ENCODE peak calls at places on chromosomes 3 and 15, in five cellular contexts. One of them, this sample, is unnamed.

GRCh38 chr3:155753038-155753647 is 8.3 kb upstream of the PLCH1 start:
- DNase-seq in GM13976: no peak
- DNase-seq in hepatocyte: peak
- DNase-seq in left ventricle myocardium inferior: no peak
- DNase-seq in cardiac fibroblast: peak
- DNase-seq in this sample: no peak

GRCh38 chr15:100928632-100929280 is 9.6 kb downstream of the LRRK1 start:
- DNase-seq in GM13976: no peak
- DNase-seq in left ventricle myocardium inferior: no peak
- DNase-seq in hepatocyte: no peak
- DNase-seq in cardiac fibroblast: no peak
- DNase-seq in this sample: no peak

GRCh38 chr3:59791774-59792308 is 742.0 kb upstream of the CFAP20DC start:
- DNase-seq in cardiac fibroblast: no peak
- DNase-seq in GM13976: no peak
- DNase-seq in hepatocyte: no peak
- DNase-seq in left ventricle myocardium inferior: no peak
- DNase-seq in this sample: no peak

GRCh38 chr3:47007001-47007400 is 27.5 kb downstream of the NBEAL2 start:
- DNase-seq in cardiac fibroblast: no peak
- DNase-seq in hepatocyte: no peak
- DNase-seq in GM13976: no peak
- DNase-seq in left ventricle myocardium inferior: no peak
- DNase-seq in this sample: no peak

GRCh38 chr3:17740703-17741102 is 1.7 kb downstream of the TBC1D5 start:
- DNase-seq in cardiac fibroblast: peak
- DNase-seq in hepatocyte: peak
- DNase-seq in GM13976: no peak
- DNase-seq in left ventricle myocardium inferior: no peak
- DNase-seq in this sample: no peak

GRCh38 chr15:62539236-62539635 is 374.2 kb upstream of the C2CD4B start:
- DNase-seq in left ventricle myocardium inferior: no peak
- DNase-seq in GM13976: no peak
- DNase-seq in hepatocyte: no peak
- DNase-seq in cardiac fibroblast: no peak
- DNase-seq in this sample: no peak

GRCh38 chr15:44289352-44289790 is 852 bp downstream of the GOLM2 start:
- DNase-seq in cardiac fibroblast: peak
- DNase-seq in hepatocyte: peak
- DNase-seq in left ventricle myocardium inferior: no peak
- DNase-seq in GM13976: no peak
- DNase-seq in this sample: peak

GRCh38 chr3:150216041-150216811 is 191.9 kb upstream of the TSC22D2 start:
- DNase-seq in GM13976: no peak
- DNase-seq in hepatocyte: peak
- DNase-seq in left ventricle myocardium inferior: peak
- DNase-seq in cardiac fibroblast: no peak
- DNase-seq in this sample: no peak

GRCh38 chr15:65414841-65415621 is 7.7 kb downstream of the IGDCC4 start:
- DNase-seq in cardiac fibroblast: no peak
- DNase-seq in hepatocyte: peak
- DNase-seq in left ventricle myocardium inferior: peak
- DNase-seq in GM13976: no peak
- DNase-seq in this sample: no peak

GRCh38 chr3:52525666-52526065 is 8.0 kb downstream of the NT5DC2 start:
- DNase-seq in hepatocyte: no peak
- DNase-seq in GM13976: no peak
- DNase-seq in cardiac fibroblast: no peak
- DNase-seq in left ventricle myocardium inferior: no peak
- DNase-seq in this sample: no peak
- TF ChIP-seq CTCF in hepatocyte: no peak
- TF ChIP-seq CTCF in GM13976: no peak
- TF ChIP-seq CTCF in cardiac fibroblast: no peak
- TF ChIP-seq CTCF in left ventricle myocardium inferior: no peak
- TF ChIP-seq CTCF in this sample: no peak

GRCh38 chr3:58531956-58532355 is 5.0 kb downstream of the ACOX2 start:
- DNase-seq in hepatocyte: no peak
- DNase-seq in cardiac fibroblast: peak
- DNase-seq in GM13976: peak
- DNase-seq in left ventricle myocardium inferior: no peak
- DNase-seq in this sample: no peak

GRCh38 chr3:58534592-58535494 is 2.1 kb downstream of the ACOX2 start:
- DNase-seq in left ventricle myocardium inferior: no peak
- DNase-seq in cardiac fibroblast: no peak
- DNase-seq in GM13976: no peak
- DNase-seq in hepatocyte: no peak
- DNase-seq in this sample: no peak

GRCh38 chr3:58531555-58531954 is 5.4 kb downstream of the ACOX2 start:
- DNase-seq in hepatocyte: no peak
- DNase-seq in GM13976: peak
- DNase-seq in left ventricle myocardium inferior: no peak
- DNase-seq in cardiac fibroblast: no peak
- DNase-seq in this sample: no peak

GRCh38 chr3:58530354-58530865 is 6.6 kb downstream of the ACOX2 start:
- DNase-seq in cardiac fibroblast: no peak
- DNase-seq in GM13976: peak
- DNase-seq in hepatocyte: no peak
- DNase-seq in left ventricle myocardium inferior: no peak
- DNase-seq in this sample: no peak

GRCh38 chr3:58532794-58533220 is 4.2 kb downstream of the ACOX2 start:
- DNase-seq in cardiac fibroblast: peak
- DNase-seq in left ventricle myocardium inferior: peak
- DNase-seq in GM13976: peak
- DNase-seq in hepatocyte: peak
- DNase-seq in this sample: peak
- TF ChIP-seq CTCF in cardiac fibroblast: peak
- TF ChIP-seq CTCF in left ventricle myocardium inferior: peak
- TF ChIP-seq CTCF in GM13976: peak
- TF ChIP-seq CTCF in hepatocyte: peak
- TF ChIP-seq CTCF in this sample: peak

GRCh38 chr3:99626415-99626788 is 12.0 kb upstream of the COL8A1 start:
- DNase-seq in GM13976: peak
- DNase-seq in left ventricle myocardium inferior: no peak
- DNase-seq in hepatocyte: no peak
- DNase-seq in cardiac fibroblast: no peak
- DNase-seq in this sample: no peak

GRCh38 chr3:99624536-99625236 is 13.7 kb upstream of the COL8A1 start:
- DNase-seq in GM13976: no peak
- DNase-seq in cardiac fibroblast: no peak
- DNase-seq in hepatocyte: no peak
- DNase-seq in left ventricle myocardium inferior: no peak
- DNase-seq in this sample: no peak

GRCh38 chr3:99625237-99625622 is 13.2 kb upstream of the COL8A1 start:
- DNase-seq in cardiac fibroblast: no peak
- DNase-seq in hepatocyte: no peak
- DNase-seq in GM13976: no peak
- DNase-seq in left ventricle myocardium inferior: no peak
- DNase-seq in this sample: no peak

GRCh38 chr3:99625643-99626414 is 12.6 kb upstream of the COL8A1 start:
- DNase-seq in hepatocyte: no peak
- DNase-seq in left ventricle myocardium inferior: no peak
- DNase-seq in GM13976: no peak
- DNase-seq in cardiac fibroblast: peak
- DNase-seq in this sample: no peak

GRCh38 chr3:99627062-99627826 is 11.2 kb upstream of the COL8A1 start:
- DNase-seq in hepatocyte: no peak
- DNase-seq in left ventricle myocardium inferior: no peak
- DNase-seq in GM13976: no peak
- DNase-seq in cardiac fibroblast: peak
- DNase-seq in this sample: peak
- TF ChIP-seq CTCF in hepatocyte: no peak
- TF ChIP-seq CTCF in left ventricle myocardium inferior: no peak
- TF ChIP-seq CTCF in GM13976: no peak
- TF ChIP-seq CTCF in cardiac fibroblast: peak
- TF ChIP-seq CTCF in this sample: no peak

GRCh38 chr3:126391631-126392030 is 3.1 kb upstream of the CFAP100 start:
- DNase-seq in hepatocyte: no peak
- DNase-seq in GM13976: no peak
- DNase-seq in cardiac fibroblast: no peak
- DNase-seq in left ventricle myocardium inferior: no peak
- DNase-seq in this sample: no peak

GRCh38 chr3:126389792-126390142 is 4.9 kb upstream of the CFAP100 start:
- DNase-seq in GM13976: no peak
- DNase-seq in cardiac fibroblast: no peak
- DNase-seq in left ventricle myocardium inferior: no peak
- DNase-seq in hepatocyte: no peak
- DNase-seq in this sample: no peak

GRCh38 chr3:126390201-126390600 is 4.5 kb upstream of the CFAP100 start:
- DNase-seq in left ventricle myocardium inferior: no peak
- DNase-seq in cardiac fibroblast: no peak
- DNase-seq in hepatocyte: no peak
- DNase-seq in GM13976: no peak
- DNase-seq in this sample: no peak

GRCh38 chr3:126390751-126391150 is 4.0 kb upstream of the CFAP100 start:
- DNase-seq in hepatocyte: no peak
- DNase-seq in cardiac fibroblast: no peak
- DNase-seq in left ventricle myocardium inferior: no peak
- DNase-seq in GM13976: no peak
- DNase-seq in this sample: no peak

GRCh38 chr3:126389112-126389791 is 5.5 kb upstream of the CFAP100 start:
- DNase-seq in hepatocyte: peak
- DNase-seq in cardiac fibroblast: peak
- DNase-seq in left ventricle myocardium inferior: peak
- DNase-seq in GM13976: peak
- DNase-seq in this sample: peak
- TF ChIP-seq CTCF in hepatocyte: peak
- TF ChIP-seq CTCF in cardiac fibroblast: peak
- TF ChIP-seq CTCF in left ventricle myocardium inferior: peak
- TF ChIP-seq CTCF in GM13976: peak
- TF ChIP-seq CTCF in this sample: peak

DNA sequence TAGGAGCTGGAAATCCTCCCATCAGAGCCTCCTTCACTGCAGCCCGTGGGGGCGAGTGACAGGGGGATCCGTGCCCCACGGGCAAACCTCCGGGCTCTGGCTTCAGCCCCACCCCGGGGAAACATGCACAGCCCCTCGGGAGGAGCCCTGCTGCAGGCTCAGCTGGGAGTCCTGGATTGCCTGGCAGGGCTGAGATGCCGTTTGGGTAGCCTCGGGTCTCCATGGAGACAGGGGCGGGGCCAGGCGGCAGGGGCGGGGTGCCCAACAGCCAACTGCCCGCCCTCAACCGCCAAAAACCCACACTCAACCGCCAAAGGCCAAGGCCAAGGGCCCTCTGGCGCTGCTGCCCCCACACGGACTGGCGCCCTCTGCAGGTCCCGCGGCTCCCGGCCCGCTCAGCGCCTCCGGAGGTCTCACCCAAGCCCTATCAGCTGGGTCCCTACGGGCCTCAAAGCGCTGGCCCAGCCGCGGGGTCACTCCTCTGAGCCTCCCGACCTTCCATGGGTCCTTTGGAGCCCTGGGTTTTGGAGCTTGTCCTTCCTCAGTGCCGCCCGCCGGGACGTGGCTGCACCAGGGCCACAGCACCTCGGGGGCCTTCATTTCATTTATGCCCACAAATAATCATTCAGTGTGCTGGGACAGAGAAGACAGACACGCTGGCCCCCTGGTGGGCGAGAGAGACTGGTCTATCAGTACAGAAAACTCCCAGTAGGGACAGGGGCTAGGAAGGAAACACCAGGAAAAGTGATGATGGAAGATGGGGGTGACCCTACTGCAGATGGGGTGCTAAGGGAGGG is 33.5 kb upstream of the ACAD9 start:
- DNase-seq in hepatocyte: peak
- DNase-seq in cardiac fibroblast: peak
- DNase-seq in left ventricle myocardium inferior: peak
- DNase-seq in GM13976: peak
- DNase-seq in this sample: peak
- TF ChIP-seq CTCF in hepatocyte: peak
- TF ChIP-seq CTCF in cardiac fibroblast: peak
- TF ChIP-seq CTCF in left ventricle myocardium inferior: peak
- TF ChIP-seq CTCF in GM13976: peak
- TF ChIP-seq CTCF in this sample: peak

GRCh38 chr3:74564560-74564959 is 49.9 kb downstream of the CNTN3 start:
- DNase-seq in left ventricle myocardium inferior: no peak
- DNase-seq in hepatocyte: no peak
- DNase-seq in GM13976: no peak
- DNase-seq in cardiac fibroblast: peak
- DNase-seq in this sample: no peak
- TF ChIP-seq CTCF in left ventricle myocardium inferior: no peak
- TF ChIP-seq CTCF in hepatocyte: no peak
- TF ChIP-seq CTCF in GM13976: no peak
- TF ChIP-seq CTCF in cardiac fibroblast: no peak
- TF ChIP-seq CTCF in this sample: no peak

DNA sequence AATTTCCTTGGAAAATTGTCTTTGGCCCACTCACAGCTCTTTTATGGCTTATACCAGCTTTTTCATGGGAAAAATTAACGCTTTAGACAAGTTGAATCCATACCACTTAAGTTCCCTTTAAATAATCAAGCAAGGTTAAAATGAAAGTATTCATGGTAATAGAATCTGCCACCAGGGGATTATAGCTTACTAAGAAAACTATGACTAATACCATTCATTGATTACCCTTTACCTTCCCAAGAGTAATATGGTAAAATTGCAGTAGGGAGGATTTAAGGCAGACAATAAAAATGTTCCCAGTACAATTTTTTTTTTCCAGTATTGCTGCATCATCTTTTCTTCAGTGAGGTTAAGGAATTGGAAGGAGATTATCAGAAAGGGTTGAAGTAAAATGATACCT is 641.1 kb upstream of the NAALADL2 start:
- DNase-seq in cardiac fibroblast: peak
- DNase-seq in hepatocyte: no peak
- DNase-seq in GM13976: no peak
- DNase-seq in left ventricle myocardium inferior: no peak
- DNase-seq in this sample: no peak
- TF ChIP-seq CTCF in cardiac fibroblast: no peak
- TF ChIP-seq CTCF in hepatocyte: no peak
- TF ChIP-seq CTCF in GM13976: no peak
- TF ChIP-seq CTCF in left ventricle myocardium inferior: no peak
- TF ChIP-seq CTCF in this sample: no peak

GRCh38 chr15:53869806-53870073 is 108.5 kb upstream of the UNC13C start:
- DNase-seq in hepatocyte: peak
- DNase-seq in left ventricle myocardium inferior: no peak
- DNase-seq in GM13976: no peak
- DNase-seq in cardiac fibroblast: no peak
- DNase-seq in this sample: no peak

GRCh38 chr15:53872410-53872809 is 105.8 kb upstream of the UNC13C start:
- DNase-seq in left ventricle myocardium inferior: no peak
- DNase-seq in cardiac fibroblast: no peak
- DNase-seq in GM13976: no peak
- DNase-seq in hepatocyte: no peak
- DNase-seq in this sample: no peak

DNA sequence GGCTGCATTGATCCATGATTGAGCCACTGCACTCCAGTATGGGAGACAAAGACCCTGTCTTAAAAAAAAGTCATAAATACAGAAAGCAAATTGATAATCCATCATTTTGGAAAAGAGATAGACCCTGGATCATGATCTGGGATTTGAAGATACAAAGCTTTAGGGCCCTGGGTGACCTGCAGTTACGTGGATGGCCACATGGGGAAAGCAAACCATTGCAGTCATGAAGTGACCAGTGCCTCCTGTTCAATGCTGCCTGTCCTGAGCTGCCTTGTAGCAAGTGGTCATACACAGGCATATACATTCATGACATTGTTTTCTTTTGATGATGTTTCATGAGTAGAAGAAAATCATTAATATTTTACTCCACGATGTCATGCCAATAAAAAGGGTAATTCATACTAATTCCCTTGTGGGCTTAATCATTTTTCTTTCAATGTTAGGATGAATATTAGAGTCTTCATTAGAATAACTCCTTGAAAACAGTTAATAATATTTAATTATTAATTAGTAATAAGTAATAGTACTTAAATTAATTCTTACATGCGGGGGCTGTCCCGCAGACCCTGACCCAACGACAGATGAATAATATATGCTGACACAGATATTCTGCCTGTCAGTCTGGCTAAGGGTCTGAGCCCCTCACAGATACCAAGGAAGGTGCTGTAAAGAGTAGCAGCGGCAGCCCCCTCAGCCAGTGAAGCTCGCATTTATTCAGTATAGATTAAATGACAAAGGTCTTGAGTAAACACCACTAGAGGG is 109.0 kb upstream of the UNC13C start:
- DNase-seq in left ventricle myocardium inferior: no peak
- DNase-seq in cardiac fibroblast: peak
- DNase-seq in GM13976: no peak
- DNase-seq in hepatocyte: no peak
- DNase-seq in this sample: no peak
- TF ChIP-seq CTCF in left ventricle myocardium inferior: peak
- TF ChIP-seq CTCF in cardiac fibroblast: peak
- TF ChIP-seq CTCF in GM13976: no peak
- TF ChIP-seq CTCF in hepatocyte: no peak
- TF ChIP-seq CTCF in this sample: no peak

This sample was measured in activated CD8-positive, alpha-beta T cell treated with anti-CD3 and anti-CD28 coated beads for 36 hours.